ENCODE peak calls at places on chromosomes 4 and X, in ten cellular contexts. A is pancreas, P is transverse colon, E is endodermal cell, L is adrenal gland, V is upper lobe of left lung, G is prostate gland, R is foreskin fibroblast, Q is HL-60, K is thoracic aorta. J is an unnamed sample.

GRCh38 chr4:3217771-3218170 is 31.2 kb upstream of the MSANTD1 start:
- DNase-seq in A (no peak), P (no peak), E (no peak), L (no peak), V (no peak), G (no peak), R (no peak), Q (no peak), K (no peak), J (no peak)

GRCh38 chr4:150889306-150889705 is 125.8 kb downstream of the LRBA start:
- DNase-seq in A (no peak), P (no peak), E (no peak), L (no peak), V (no peak), G (no peak), R (no peak), Q (no peak), K (no peak), J (no peak)

GRCh38 chr4:1851160-1851559 is 4.8 kb downstream of the LETM1 start:
- DNase-seq in A (no peak), P (no peak), E (no peak), L (peak), V (no peak), G (no peak), R (no peak), Q (no peak), K (no peak), J (no peak)

GRCh38 chr4:40800064-40800463 is 50.3 kb downstream of the NSUN7 start:
- DNase-seq in A (no peak), P (no peak), E (no peak), L (no peak), V (no peak), G (no peak), R (no peak), Q (no peak), K (no peak), J (no peak)

GRCh38 chr4:24850669-24851068 is 55.3 kb downstream of the SOD3 start:
- DNase-seq in A (no peak), P (peak), E (no peak), L (no peak), V (no peak), G (no peak), R (peak), Q (no peak), K (no peak), J (no peak)

GRCh38 chr4:145044341-145044740 is 53.7 kb downstream of the ANAPC10 start:
- DNase-seq in A (no peak), P (no peak), E (no peak), L (no peak), V (no peak), G (no peak), R (no peak), Q (no peak), K (no peak), J (no peak)

GRCh38 chrX:18425199-18426003 is at the start of gene CDKL5:
- DNase-seq in A (peak), P (peak), E (peak), L (peak), V (peak), G (peak), R (peak), Q (peak), K (peak), J (peak)

GRCh38 chr4:26136615-26137014 is 184.2 kb upstream of the RBPJ start:
- DNase-seq in A (no peak), P (no peak), E (no peak), L (no peak), V (no peak), G (no peak), R (no peak), Q (no peak), K (no peak), J (no peak)

GRCh38 chr4:109395694-109396093 is 37.9 kb upstream of the SEC24B start:
- DNase-seq in A (no peak), P (no peak), E (peak), L (no peak), V (no peak), G (no peak), R (no peak), Q (no peak), K (no peak), J (no peak)

GRCh38 chrX:100654256-100654655 is 10.3 kb downstream of the SRPX2 start:
- DNase-seq in A (no peak), P (no peak), E (peak), L (no peak), V (no peak), G (no peak), R (peak), Q (no peak), K (no peak), J (peak)

GRCh38 chrX:48505481-48505880 is 3.3 kb upstream of the PORCN start:
- DNase-seq in A (no peak), P (no peak), E (no peak), L (peak), V (no peak), G (no peak), R (no peak), Q (no peak), K (no peak), J (no peak)

GRCh38 chrX:9785944-9786741 is at the start of gene SHROOM2:
- DNase-seq in A (peak), P (no peak), E (peak), L (no peak), V (no peak), G (no peak), R (no peak), Q (no peak), K (no peak), J (peak)

GRCh38 chr4:110609044-110609750 is 13.7 kb downstream of the PITX2 start:
- DNase-seq in A (no peak), P (no peak), E (peak), L (no peak), V (no peak), G (no peak), R (no peak), Q (no peak), K (no peak), J (no peak)

GRCh38 chrX:107747596-107748161 is 27.9 kb downstream of the TSC22D3 start:
- DNase-seq in A (no peak), P (peak), E (no peak), L (no peak), V (peak), G (peak), R (peak), Q (no peak), K (no peak), J (peak)

GRCh38 chr4:1592179-1593037 is 91.7 kb downstream of the FAM53A start:
- DNase-seq in A (peak), P (no peak), E (no peak), L (no peak), V (no peak), G (no peak), R (no peak), Q (no peak), K (no peak), J (no peak)

GRCh38 chrX:71871367-71871766 is 39.3 kb upstream of the NHSL2 start:
- DNase-seq in A (no peak), P (no peak), E (peak), L (no peak), V (no peak), G (no peak), R (no peak), Q (no peak), K (no peak), J (no peak)

GRCh38 chr4:77146426-77147399 is 10.3 kb upstream of the CCNG2 start:
- DNase-seq in A (no peak), P (no peak), E (no peak), L (no peak), V (no peak), G (peak), R (peak), Q (peak), K (no peak), J (no peak)

GRCh38 chrX:46184749-46185148 is 360.5 kb downstream of the ZNF674 start:
- DNase-seq in A (no peak), P (no peak), E (no peak), L (no peak), V (no peak), G (no peak), R (peak), Q (no peak), K (no peak), J (no peak)

GRCh38 chr4:147607463-147607862 is 9.7 kb upstream of the TMEM184C start:
- DNase-seq in A (no peak), P (no peak), E (no peak), L (no peak), V (no peak), G (no peak), R (no peak), Q (no peak), K (no peak), J (no peak)

GRCh38 chr4:11228575-11228974 is 200.1 kb downstream of the HS3ST1 start:
- DNase-seq in A (no peak), P (no peak), E (no peak), L (no peak), V (no peak), G (no peak), R (no peak), Q (peak), K (no peak), J (no peak)

GRCh38 chr4:8439914-8440490 is 521 bp downstream of the ACOX3 start:
- DNase-seq in A (no peak), P (peak), E (peak), L (peak), V (peak), G (no peak), R (no peak), Q (peak), K (no peak), J (no peak)

GRCh38 chrX:22135994-22136684 is 104.0 kb downstream of the PHEX start:
- DNase-seq in A (no peak), P (no peak), E (no peak), L (peak), V (no peak), G (peak), R (peak), Q (peak), K (no peak), J (peak)

GRCh38 chrX:147859666-147860065 is 52.1 kb upstream of the FMR1 start:
- DNase-seq in A (no peak), P (no peak), E (no peak), L (no peak), V (no peak), G (no peak), R (no peak), Q (no peak), K (no peak), J (no peak)

DNA sequence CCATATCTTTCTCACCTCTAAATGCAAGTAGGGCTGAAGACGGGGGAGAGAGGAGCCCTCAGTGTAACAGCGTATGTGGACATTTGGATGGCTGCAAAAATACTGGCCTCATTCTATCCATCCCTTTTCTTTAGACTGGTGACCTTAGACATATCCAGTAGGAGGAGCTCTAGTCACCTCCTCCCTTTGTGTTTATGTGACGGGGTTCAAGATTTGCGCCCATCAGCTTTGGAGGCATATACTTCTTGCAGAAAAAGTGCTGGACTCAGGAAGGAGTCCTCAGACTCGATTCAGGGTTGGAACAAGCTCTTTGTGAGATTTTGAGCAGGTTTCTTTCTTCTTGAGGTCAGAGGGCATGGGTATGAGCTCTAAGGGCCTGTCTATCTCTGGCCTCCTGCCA is 86.2 kb downstream of the MAMLD1 start:
- DNase-seq in A (no peak), P (no peak), E (no peak), L (no peak), V (no peak), G (no peak), R (no peak), Q (no peak), K (no peak), J (no peak)
- H3K4me3 ChIP-seq in A (no peak), P (no peak), E (no peak), L (no peak), V (no peak), G (no peak), R (no peak), Q (no peak), K (no peak), J (no peak)

DNA sequence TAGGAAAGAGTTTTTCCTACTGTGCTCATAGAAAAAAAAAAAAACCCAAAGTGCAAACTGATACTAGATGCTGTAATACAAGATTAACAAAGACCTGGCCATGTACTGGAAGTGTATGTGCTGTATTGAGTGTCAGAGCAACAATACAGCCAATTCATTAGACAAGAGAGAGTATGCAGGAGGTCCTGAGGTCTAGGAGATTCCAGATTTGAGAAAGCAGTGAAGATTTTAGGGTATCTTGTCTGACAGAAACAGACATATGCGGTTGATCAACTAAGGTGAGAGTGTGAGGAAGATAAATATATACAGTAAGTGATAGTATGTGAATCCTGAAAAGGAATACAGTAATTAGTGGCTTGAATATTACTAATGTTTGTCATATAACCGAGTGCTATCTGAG is 3.0 kb downstream of the GPR174 start:
- DNase-seq in A (no peak), P (no peak), E (no peak), L (no peak), V (no peak), G (no peak), R (no peak), Q (no peak), K (no peak), J (no peak)
- H3K4me3 ChIP-seq in A (no peak), P (no peak), E (no peak), L (no peak), V (no peak), G (no peak), R (no peak), Q (no peak), K (no peak), J (no peak)

GRCh38 chr4:180057891-180058643 is 2185.1 kb upstream of the TENM3 start:
- DNase-seq in A (peak), P (peak), E (peak), L (peak), V (peak), G (no peak), R (peak), Q (peak), K (no peak), J (peak)

GRCh38 chr4:180060159-180060889 is 2182.9 kb upstream of the TENM3 start:
- DNase-seq in A (no peak), P (no peak), E (no peak), L (no peak), V (no peak), G (no peak), R (peak), Q (no peak), K (no peak), J (no peak)

GRCh38 chr4:180058731-180059215 is 2184.4 kb upstream of the TENM3 start:
- DNase-seq in A (peak), P (peak), E (peak), L (peak), V (peak), G (peak), R (peak), Q (peak), K (no peak), J (peak)

GRCh38 chr4:180059216-180059881 is 2183.9 kb upstream of the TENM3 start:
- DNase-seq in A (peak), P (peak), E (peak), L (peak), V (no peak), G (no peak), R (peak), Q (peak), K (no peak), J (no peak)

GRCh38 chr4:180057198-180057821 is 2185.9 kb upstream of the TENM3 start:
- DNase-seq in A (no peak), P (no peak), E (peak), L (peak), V (no peak), G (no peak), R (peak), Q (peak), K (no peak), J (no peak)
- H3K4me3 ChIP-seq in A (peak), P (no peak), E (peak), L (peak), V (no peak), G (peak), R (no peak), Q (peak), K (peak), J (peak)

GRCh38 chr4:107896651-107897050 is 34.7 kb upstream of the CYP2U1 start:
- DNase-seq in A (no peak), P (no peak), E (no peak), L (no peak), V (no peak), G (no peak), R (no peak), Q (no peak), K (no peak), J (no peak)
- H3K4me3 ChIP-seq in A (no peak), P (no peak), E (no peak), L (no peak), V (no peak), G (no peak), R (no peak), Q (no peak), K (peak), J (no peak)

GRCh38 chr4:28354874-28355273 is 1494.2 kb downstream of the STIM2 start:
- DNase-seq in A (no peak), P (no peak), E (no peak), L (no peak), V (no peak), G (no peak), R (no peak), Q (no peak), K (no peak), J (no peak)

GRCh38 chr4:28362169-28362568 is 1501.5 kb downstream of the STIM2 start:
- DNase-seq in A (no peak), P (no peak), E (no peak), L (no peak), V (no peak), G (no peak), R (no peak), Q (no peak), K (no peak), J (no peak)

GRCh38 chr4:28360681-28361080 is 1500.0 kb downstream of the STIM2 start:
- DNase-seq in A (no peak), P (no peak), E (no peak), L (no peak), V (no peak), G (no peak), R (no peak), Q (no peak), K (no peak), J (no peak)

GRCh38 chr4:28357985-28358384 is 1497.3 kb downstream of the STIM2 start:
- DNase-seq in A (no peak), P (no peak), E (peak), L (no peak), V (no peak), G (no peak), R (peak), Q (no peak), K (no peak), J (no peak)
- H3K4me3 ChIP-seq in A (no peak), P (no peak), E (no peak), L (no peak), V (no peak), G (no peak), R (no peak), Q (no peak), K (no peak), J (no peak)

GRCh38 chr4:166724369-166724768 is 509.9 kb downstream of the SPOCK3 start:
- DNase-seq in A (no peak), P (no peak), E (no peak), L (no peak), V (no peak), G (no peak), R (no peak), Q (no peak), K (no peak), J (no peak)
- H3K4me3 ChIP-seq in A (no peak), P (no peak), E (no peak), L (no peak), V (no peak), G (no peak), R (no peak), Q (no peak), K (no peak), J (no peak)